ENCODE peak calls at places on chromosomes 7 and 10, in nine cellular contexts. W is cardiac muscle cell, G is spleen, Y is GM23338, T is Panc1, S is foreskin keratinocyte, N is HepG2, V is astrocyte, L is adrenal gland. O is an unnamed sample.

GRCh38 chr10:73887038-73888015 is 13.0 kb upstream of the CAMK2G start:
- DNase-seq in Y (no peak), W (peak), L (peak), T (no peak), G (no peak), N (no peak), V (peak), S (peak), O (no peak)

GRCh38 chr10:86773486-86773885 is 17.1 kb downstream of the BMPR1A start:
- DNase-seq in T (no peak), G (no peak), Y (no peak), L (no peak), V (no peak), N (no peak), S (no peak), W (no peak), O (no peak)

GRCh38 chr10:63723741-63724140 is 202.5 kb downstream of the REEP3 start:
- DNase-seq in T (no peak), S (no peak), Y (no peak), N (no peak), W (no peak), V (no peak), G (no peak), L (no peak), O (no peak)

GRCh38 chr10:61860964-61861758 is 40.3 kb upstream of the ARID5B start:
- DNase-seq in N (no peak), G (no peak), L (no peak), T (no peak), W (no peak), V (no peak), Y (no peak), S (no peak), O (no peak)

GRCh38 chr10:79128923-79129305 is 60.1 kb downstream of the ZMIZ1 start:
- DNase-seq in G (no peak), L (no peak), V (no peak), S (no peak), T (no peak), Y (no peak), W (no peak), N (no peak), O (no peak)

GRCh38 chr7:77697535-77697831 is 1.2 kb downstream of the RSBN1L start:
- DNase-seq in L (no peak), N (no peak), S (no peak), W (peak), Y (no peak), T (no peak), G (peak), V (no peak), O (no peak)

GRCh38 chr7:14717169-14717568 is 185.4 kb downstream of the DGKB start:
- DNase-seq in L (no peak), W (no peak), G (no peak), T (no peak), N (no peak), V (no peak), S (no peak), Y (no peak), O (no peak)

GRCh38 chr10:127986543-127987466 is 79.9 kb downstream of the PTPRE start:
- DNase-seq in Y (no peak), S (no peak), W (no peak), T (no peak), N (no peak), G (no peak), V (peak), L (no peak), O (no peak)

GRCh38 chr7:135970045-135970444 is 7.1 kb downstream of the MTPN start:
- DNase-seq in V (no peak), S (no peak), Y (no peak), T (no peak), G (no peak), N (no peak), L (no peak), W (no peak), O (no peak)

GRCh38 chr7:107076781-107077698 is 32.5 kb downstream of the PRKAR2B start:
- DNase-seq in S (no peak), N (no peak), G (no peak), T (no peak), W (peak), Y (no peak), L (no peak), V (peak), O (no peak)
- H3K27ac ChIP-seq in S (no peak), N (no peak), G (peak), T (no peak), W (no peak), Y (no peak), L (peak), V (no peak), O (no peak)

GRCh38 chr10:84172435-84173356 is 905 bp upstream of the GPR15LG start:
- DNase-seq in N (no peak), W (no peak), G (no peak), S (no peak), L (no peak), V (no peak), Y (no peak), T (no peak), O (no peak)
- H3K27ac ChIP-seq in N (no peak), W (no peak), G (no peak), S (peak), L (no peak), V (no peak), Y (no peak), T (no peak), O (peak)

DNA sequence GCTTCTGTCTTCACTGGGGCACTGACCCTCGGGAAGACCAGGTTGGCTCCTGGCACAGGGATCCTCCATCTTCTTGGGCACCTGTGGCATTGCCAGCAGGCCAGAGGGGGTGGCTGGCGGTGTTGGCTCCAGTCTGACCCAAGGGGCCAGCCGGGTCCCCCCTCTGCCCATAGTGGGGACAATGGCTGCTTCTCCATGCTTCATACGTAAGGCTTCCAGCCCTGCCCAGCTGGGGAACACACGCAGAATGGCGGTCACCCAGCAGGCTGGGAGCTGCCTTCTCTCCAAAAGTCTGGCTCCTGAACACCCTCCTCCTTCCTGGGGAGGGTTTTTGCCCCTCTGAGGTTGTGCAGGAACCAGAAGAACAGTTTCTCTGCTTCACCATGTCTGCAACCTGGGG is 106.8 kb downstream of the NEURL1 start:
- DNase-seq in N (no peak), Y (no peak), T (no peak), V (no peak), W (no peak), S (no peak), G (no peak), L (no peak), O (no peak)
- H3K27ac ChIP-seq in N (no peak), Y (no peak), T (no peak), V (no peak), W (no peak), S (no peak), G (no peak), L (no peak), O (no peak)

GRCh38 chr10:130441041-130441440 is 304.9 kb downstream of the GLRX3 start:
- DNase-seq in G (no peak), S (no peak), N (no peak), W (no peak), Y (no peak), T (no peak), V (no peak), L (no peak), O (no peak)
- H3K27ac ChIP-seq in G (no peak), S (no peak), N (no peak), W (no peak), Y (no peak), T (no peak), V (no peak), L (no peak), O (no peak)

GRCh38 chr10:19835952-19836351 is 19.7 kb downstream of the PLXDC2 start:
- DNase-seq in N (no peak), G (no peak), Y (no peak), L (no peak), S (no peak), T (no peak), W (no peak), V (no peak), O (no peak)

GRCh38 chr10:19832624-19833507 is 16.6 kb downstream of the PLXDC2 start:
- DNase-seq in T (no peak), N (no peak), L (no peak), W (peak), S (peak), V (peak), Y (peak), G (no peak), O (peak)

GRCh38 chr10:19828278-19829049 is 12.2 kb downstream of the PLXDC2 start:
- DNase-seq in W (peak), N (no peak), T (no peak), Y (peak), L (peak), G (no peak), S (no peak), V (no peak), O (no peak)

GRCh38 chr10:19839090-19839489 is 22.9 kb downstream of the PLXDC2 start:
- DNase-seq in T (no peak), L (no peak), V (no peak), Y (no peak), G (no peak), W (no peak), S (no peak), N (no peak), O (no peak)

GRCh38 chr10:19833508-19833824 is 17.2 kb downstream of the PLXDC2 start:
- DNase-seq in G (no peak), W (no peak), V (no peak), S (no peak), L (no peak), Y (no peak), N (no peak), T (no peak), O (no peak)
- H3K27ac ChIP-seq in G (no peak), W (no peak), V (no peak), S (peak), L (no peak), Y (no peak), N (no peak), T (no peak), O (peak)

DNA sequence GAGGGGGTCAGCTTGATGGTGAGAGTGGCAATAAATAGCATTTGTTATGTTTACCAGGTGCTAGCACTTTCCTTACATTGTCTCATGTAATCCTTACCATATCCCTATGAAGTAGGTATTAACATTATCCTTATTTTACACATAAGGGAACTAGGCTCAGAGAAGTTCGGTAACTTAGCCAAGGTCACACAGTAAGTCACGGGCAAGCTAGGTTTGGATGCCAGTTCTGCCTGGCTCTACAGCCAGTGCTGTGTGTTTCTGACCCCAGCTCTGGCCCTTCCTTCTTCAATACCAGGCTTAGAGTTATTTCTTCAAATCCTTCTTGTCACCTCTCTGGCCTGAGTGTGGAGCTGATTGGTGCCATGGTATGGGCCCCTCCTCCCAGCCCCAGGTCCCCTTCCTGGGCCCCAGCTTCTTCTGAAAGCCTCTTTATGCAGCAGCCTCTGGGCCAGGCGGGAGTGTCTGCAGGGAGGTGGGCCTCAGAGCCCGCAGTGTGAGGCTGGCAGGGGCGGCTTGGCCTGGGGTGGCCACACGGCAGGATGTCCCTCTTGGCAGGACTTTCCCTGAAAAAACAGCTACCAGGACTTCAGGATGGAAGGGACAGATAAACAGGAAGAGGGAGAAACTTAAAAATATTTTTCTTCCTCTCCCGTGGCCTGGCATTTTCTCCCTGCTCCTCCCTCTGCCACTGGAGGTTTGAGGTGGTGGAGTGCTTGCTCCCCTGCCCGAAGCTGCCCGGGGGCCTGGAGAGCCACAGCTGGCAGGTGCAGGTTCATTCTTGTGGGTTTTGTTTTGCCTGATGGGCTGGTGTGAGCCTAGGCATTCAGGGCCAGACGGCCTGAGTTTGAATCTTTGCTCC is 20.6 kb downstream of the PALD1 start:
- DNase-seq in V (no peak), L (no peak), W (no peak), S (no peak), G (no peak), T (no peak), Y (peak), N (no peak), O (no peak)
- H3K27ac ChIP-seq in V (no peak), L (peak), W (peak), S (no peak), G (peak), T (no peak), Y (peak), N (no peak), O (no peak)

GRCh38 chr7:88109612-88110011 is 110.2 kb downstream of the SRI start:
- DNase-seq in L (no peak), G (no peak), W (no peak), T (no peak), N (no peak), V (no peak), S (no peak), Y (no peak), O (no peak)
- H3K27ac ChIP-seq in L (no peak), G (no peak), W (no peak), T (no peak), N (no peak), V (no peak), S (no peak), Y (no peak), O (no peak)

DNA sequence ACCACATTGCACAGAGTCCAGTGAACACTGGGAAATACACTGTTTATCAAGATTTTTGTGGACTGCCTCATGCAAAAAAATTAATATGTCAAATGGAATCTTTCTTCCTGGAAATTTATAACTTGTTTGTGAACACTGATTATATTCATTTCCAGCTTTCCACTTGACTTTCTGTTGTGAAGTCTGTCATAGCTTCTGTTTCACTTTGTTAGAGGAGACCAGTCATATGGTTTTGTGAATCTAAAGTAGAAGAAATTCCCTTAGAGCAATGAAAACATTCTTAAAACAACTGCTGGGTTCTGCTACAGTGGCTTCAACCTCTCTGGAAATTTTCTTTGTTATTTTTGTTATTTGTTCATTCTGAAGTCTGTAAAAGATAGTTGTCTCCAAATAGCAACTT is 349.5 kb upstream of the NFE2L3 start:
- DNase-seq in Y (no peak), N (no peak), S (no peak), G (no peak), T (no peak), V (no peak), L (no peak), W (no peak), O (no peak)
- H3K27ac ChIP-seq in Y (no peak), N (no peak), S (no peak), G (no peak), T (no peak), V (no peak), L (no peak), W (no peak), O (no peak)

GRCh38 chr10:110304780-110305421 is at the start of gene SMNDC1:
- DNase-seq in V (peak), W (peak), Y (peak), T (peak), L (peak), N (peak), G (peak), S (peak), O (peak)

GRCh38 chr10:110305767-110306451 is 1.2 kb upstream of the SMNDC1 start:
- DNase-seq in V (peak), S (peak), T (peak), L (peak), Y (peak), N (peak), W (peak), G (no peak), O (peak)

GRCh38 chr10:110306452-110306768 is 1.7 kb upstream of the SMNDC1 start:
- DNase-seq in L (no peak), T (no peak), V (no peak), S (no peak), Y (no peak), N (no peak), G (no peak), W (no peak), O (no peak)

GRCh38 chr10:110310741-110311140 is 6.0 kb upstream of the SMNDC1 start:
- DNase-seq in W (peak), L (no peak), S (no peak), Y (no peak), N (no peak), G (no peak), T (no peak), V (no peak), O (no peak)

GRCh38 chr10:110307805-110308204 is 3.1 kb upstream of the SMNDC1 start:
- DNase-seq in T (no peak), Y (no peak), V (no peak), L (no peak), S (no peak), G (no peak), N (no peak), W (peak), O (no peak)
- H3K27ac ChIP-seq in T (no peak), Y (no peak), V (no peak), L (no peak), S (no peak), G (no peak), N (no peak), W (no peak), O (peak)